ENCODE peak calls at places on chromosomes 1 and 21, in five cellular contexts. One of them, this sample, is unnamed.

GRCh38 chr1:154427173-154428139 is 22.3 kb downstream of the IL6R start:
- DNase-seq in endodermal cell: peak
- DNase-seq in adrenal gland: peak
- DNase-seq in lower lobe of right lung: no peak
- DNase-seq in OCI-LY7: no peak
- DNase-seq in this sample: no peak

GRCh38 chr1:17932164-17932563 is 175.4 kb upstream of the IGSF21 start:
- DNase-seq in lower lobe of right lung: no peak
- DNase-seq in endodermal cell: no peak
- DNase-seq in OCI-LY7: no peak
- DNase-seq in adrenal gland: no peak
- DNase-seq in this sample: no peak

GRCh38 chr1:115654663-115655306 is 13.0 kb downstream of the VANGL1 start:
- DNase-seq in lower lobe of right lung: no peak
- DNase-seq in endodermal cell: peak
- DNase-seq in OCI-LY7: no peak
- DNase-seq in adrenal gland: peak
- DNase-seq in this sample: no peak

GRCh38 chr1:198367296-198367695 is 173.2 kb downstream of the ATP6V1G3 start:
- DNase-seq in adrenal gland: no peak
- DNase-seq in lower lobe of right lung: no peak
- DNase-seq in OCI-LY7: no peak
- DNase-seq in endodermal cell: no peak
- DNase-seq in this sample: no peak

GRCh38 chr1:19450811-19451564 is 34.4 kb downstream of the CAPZB start:
- DNase-seq in OCI-LY7: no peak
- DNase-seq in adrenal gland: peak
- DNase-seq in endodermal cell: no peak
- DNase-seq in lower lobe of right lung: no peak
- DNase-seq in this sample: no peak

GRCh38 chr21:45558044-45558721 is 15.9 kb upstream of the SLC19A1 start:
- DNase-seq in adrenal gland: no peak
- DNase-seq in lower lobe of right lung: peak
- DNase-seq in OCI-LY7: no peak
- DNase-seq in endodermal cell: peak
- DNase-seq in this sample: no peak

GRCh38 chr1:182217967-182218366 is 156.5 kb upstream of the ZNF648 start:
- DNase-seq in lower lobe of right lung: no peak
- DNase-seq in OCI-LY7: no peak
- DNase-seq in endodermal cell: no peak
- DNase-seq in adrenal gland: no peak
- DNase-seq in this sample: no peak

GRCh38 chr1:74392186-74392585 is 120.2 kb downstream of the LRRC53 start:
- DNase-seq in adrenal gland: no peak
- DNase-seq in OCI-LY7: no peak
- DNase-seq in lower lobe of right lung: no peak
- DNase-seq in endodermal cell: no peak
- DNase-seq in this sample: no peak

GRCh38 chr1:44688760-44689446 is 14.4 kb downstream of the ARMH1 start:
- DNase-seq in lower lobe of right lung: peak
- DNase-seq in adrenal gland: peak
- DNase-seq in endodermal cell: no peak
- DNase-seq in OCI-LY7: no peak
- DNase-seq in this sample: no peak

GRCh38 chr1:198970919-198971318 is 332.1 kb downstream of the PTPRC start:
- DNase-seq in OCI-LY7: no peak
- DNase-seq in endodermal cell: no peak
- DNase-seq in lower lobe of right lung: no peak
- DNase-seq in adrenal gland: no peak
- DNase-seq in this sample: no peak

GRCh38 chr1:67227196-67227595 is 60.9 kb downstream of the IL23R start:
- DNase-seq in adrenal gland: no peak
- DNase-seq in OCI-LY7: no peak
- DNase-seq in endodermal cell: no peak
- DNase-seq in lower lobe of right lung: no peak
- DNase-seq in this sample: no peak

GRCh38 chr1:1164701-1165451 is 8.8 kb upstream of the TTLL10 start:
- DNase-seq in lower lobe of right lung: no peak
- DNase-seq in adrenal gland: no peak
- DNase-seq in endodermal cell: peak
- DNase-seq in OCI-LY7: no peak
- DNase-seq in this sample: no peak

GRCh38 chr1:1166642-1167415 is 6.9 kb upstream of the TTLL10 start:
- DNase-seq in lower lobe of right lung: no peak
- DNase-seq in OCI-LY7: no peak
- DNase-seq in adrenal gland: no peak
- DNase-seq in endodermal cell: no peak
- DNase-seq in this sample: no peak

GRCh38 chr1:1164361-1164700 is 9.3 kb upstream of the TTLL10 start:
- DNase-seq in OCI-LY7: no peak
- DNase-seq in endodermal cell: no peak
- DNase-seq in adrenal gland: no peak
- DNase-seq in lower lobe of right lung: no peak
- DNase-seq in this sample: no peak

GRCh38 chr1:1165900-1166421 is 7.7 kb upstream of the TTLL10 start:
- DNase-seq in OCI-LY7: no peak
- DNase-seq in adrenal gland: no peak
- DNase-seq in endodermal cell: no peak
- DNase-seq in lower lobe of right lung: no peak
- DNase-seq in this sample: no peak

DNA sequence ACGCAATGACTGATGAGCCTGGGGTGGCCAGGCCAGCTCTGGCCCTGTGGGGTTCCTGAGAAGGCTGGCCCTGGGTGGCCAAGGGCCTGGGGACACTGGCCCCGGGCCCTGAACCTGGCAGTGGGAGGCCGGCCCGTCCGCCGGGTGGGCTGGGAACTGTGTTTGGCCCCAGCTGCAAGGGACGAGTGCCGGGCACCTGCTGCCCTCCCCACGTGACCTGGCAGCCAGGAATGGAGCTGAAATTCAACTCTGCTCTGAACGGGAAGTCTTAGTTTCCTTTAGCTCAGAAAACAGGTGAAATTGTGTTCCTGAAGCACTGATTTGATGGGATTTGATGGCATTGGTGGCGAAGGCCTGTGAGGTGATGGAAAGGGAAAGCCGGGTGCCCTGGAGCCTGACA is 8.2 kb upstream of the TTLL10 start:
- DNase-seq in adrenal gland: no peak
- DNase-seq in endodermal cell: no peak
- DNase-seq in lower lobe of right lung: no peak
- DNase-seq in OCI-LY7: no peak
- DNase-seq in this sample: no peak
- H3K27ac ChIP-seq in adrenal gland: no peak
- H3K27ac ChIP-seq in endodermal cell: no peak
- H3K27ac ChIP-seq in lower lobe of right lung: no peak
- H3K27ac ChIP-seq in OCI-LY7: no peak
- H3K27ac ChIP-seq in this sample: no peak

GRCh38 chr1:88736633-88737248 is 52.7 kb downstream of the PKN2 start:
- DNase-seq in adrenal gland: no peak
- DNase-seq in lower lobe of right lung: no peak
- DNase-seq in OCI-LY7: peak
- DNase-seq in endodermal cell: peak
- DNase-seq in this sample: peak
- TF ChIP-seq CTCF in adrenal gland: peak
- TF ChIP-seq CTCF in lower lobe of right lung: peak
- TF ChIP-seq CTCF in OCI-LY7: peak
- TF ChIP-seq CTCF in endodermal cell: peak
- TF ChIP-seq CTCF in this sample: peak

DNA sequence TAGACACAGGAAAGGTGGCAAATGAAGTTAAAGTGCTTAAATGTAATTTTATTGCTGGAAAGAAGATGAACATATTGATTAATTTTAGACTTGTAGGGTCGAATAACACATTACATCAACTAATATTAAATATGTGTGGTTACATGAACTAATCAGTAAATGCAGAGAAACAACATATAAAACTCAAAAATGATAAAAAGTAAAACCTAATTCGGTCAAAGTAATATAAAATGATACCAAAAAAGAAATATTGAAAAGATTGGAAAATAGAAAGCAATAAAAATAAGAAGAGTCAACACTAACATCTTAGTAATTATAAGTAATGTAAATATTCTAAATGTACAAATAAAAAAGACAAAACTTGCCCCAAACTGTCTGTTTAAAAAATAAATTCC is 43.3 kb downstream of the CD53 start:
- DNase-seq in adrenal gland: no peak
- DNase-seq in lower lobe of right lung: no peak
- DNase-seq in OCI-LY7: no peak
- DNase-seq in endodermal cell: no peak
- DNase-seq in this sample: no peak
- H3K27ac ChIP-seq in adrenal gland: no peak
- H3K27ac ChIP-seq in lower lobe of right lung: no peak
- H3K27ac ChIP-seq in OCI-LY7: no peak
- H3K27ac ChIP-seq in endodermal cell: no peak
- H3K27ac ChIP-seq in this sample: no peak

GRCh38 chr1:81781749-81782148 is 19.0 kb upstream of the ADGRL2 start:
- DNase-seq in lower lobe of right lung: no peak
- DNase-seq in OCI-LY7: no peak
- DNase-seq in endodermal cell: no peak
- DNase-seq in adrenal gland: no peak
- DNase-seq in this sample: no peak
- TF ChIP-seq CTCF in lower lobe of right lung: no peak
- TF ChIP-seq CTCF in OCI-LY7: no peak
- TF ChIP-seq CTCF in endodermal cell: peak
- TF ChIP-seq CTCF in adrenal gland: no peak
- TF ChIP-seq CTCF in this sample: peak

DNA sequence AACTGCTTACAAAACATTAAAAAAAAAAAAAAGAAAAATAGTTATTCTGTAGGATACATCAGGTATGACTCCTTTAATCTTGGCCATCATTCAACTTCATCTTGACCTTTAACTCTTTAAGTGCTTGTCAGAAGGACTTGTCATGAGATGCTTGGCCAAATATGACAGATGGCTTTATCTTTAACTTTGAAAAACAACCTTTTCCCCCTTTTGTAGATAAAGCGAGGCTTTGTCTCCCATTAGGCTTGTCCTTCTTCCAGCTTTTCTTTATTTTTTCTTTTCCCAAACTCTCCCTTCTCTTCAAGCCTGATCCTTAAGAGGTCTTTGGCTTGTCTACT is 2.3 kb downstream of the SRSF10 start:
- DNase-seq in OCI-LY7: no peak
- DNase-seq in endodermal cell: no peak
- DNase-seq in adrenal gland: no peak
- DNase-seq in lower lobe of right lung: no peak
- DNase-seq in this sample: no peak
- H3K27ac ChIP-seq in OCI-LY7: peak
- H3K27ac ChIP-seq in endodermal cell: no peak
- H3K27ac ChIP-seq in adrenal gland: no peak
- H3K27ac ChIP-seq in lower lobe of right lung: no peak
- H3K27ac ChIP-seq in this sample: no peak